ENCODE peak calls at places on chromosomes 13 and 19, in seven cellular contexts. K, Y, P, Q, H, B and R are unnamed samples.

GRCh38 chr13:110137677-110138008 is 169.3 kb downstream of the COL4A1 start:
- DNase-seq in K (peak; percentile 62), Y (no peak), P (no peak), Q (peak; percentile 72), H (no peak), B (no peak), R (peak; percentile 22)

GRCh38 chr19:54576411-54576976 is 2.9 kb downstream of the LILRA2 start:
- DNase-seq in K (no peak), Y (no peak), P (no peak), Q (no peak), H (no peak), B (no peak), R (no peak)

GRCh38 chr19:50818859-50819472 is 4.6 kb downstream of the KLK1 start:
- DNase-seq in K (no peak), Y (no peak), P (no peak), Q (peak; percentile 81), H (no peak), B (no peak), R (no peak)

GRCh38 chr19:3045885-3046603 is 16.3 kb downstream of the TLE5 start:
- DNase-seq in K (no peak), Y (no peak), P (no peak), Q (no peak), H (no peak), B (no peak), R (no peak)

GRCh38 chr13:84366484-84366883 is 484.2 kb upstream of the SLITRK1 start:
- DNase-seq in K (no peak), Y (peak; percentile 21), P (peak; percentile 18), Q (no peak), H (no peak), B (no peak), R (peak; percentile 64)

GRCh38 chr13:112885782-112886268 is 83.2 kb upstream of the MCF2L start:
- DNase-seq in K (no peak), Y (peak; percentile 89), P (peak; percentile 84), Q (peak; percentile 96), H (peak; percentile 81), B (peak; percentile 45), R (peak; percentile 77)

GRCh38 chr13:99014391-99014988 is 36.6 kb upstream of the DOCK9 start:
- DNase-seq in K (no peak), Y (no peak), P (no peak), Q (no peak), H (no peak), B (no peak), R (no peak)

GRCh38 chr19:12611361-12611699 is 610 bp downstream of the ZNF791 start:
- DNase-seq in K (peak; percentile 86), Y (peak; percentile 76), P (peak; percentile 69), Q (peak; percentile 79), H (peak; percentile 82), B (no peak), R (peak; percentile 74)

GRCh38 chr13:60019119-60019993 is 144.4 kb downstream of the DIAPH3 start:
- DNase-seq in K (peak; percentile 83), Y (peak; percentile 58), P (peak; percentile 40), Q (no peak), H (no peak), B (no peak), R (peak; percentile 11)

GRCh38 chr19:7748756-7749155 is 1.4 kb upstream of the CD209 start:
- DNase-seq in K (peak; percentile 27), Y (peak; percentile 15), P (peak; percentile 38), Q (peak; percentile 30), H (no peak), B (no peak), R (no peak)
- TF ChIP-seq CTCF in K (peak; percentile 46), Y (peak; percentile 7), P (no peak), Q (no peak), H (no peak), B (peak; percentile 63), R (peak; percentile 11)

DNA sequence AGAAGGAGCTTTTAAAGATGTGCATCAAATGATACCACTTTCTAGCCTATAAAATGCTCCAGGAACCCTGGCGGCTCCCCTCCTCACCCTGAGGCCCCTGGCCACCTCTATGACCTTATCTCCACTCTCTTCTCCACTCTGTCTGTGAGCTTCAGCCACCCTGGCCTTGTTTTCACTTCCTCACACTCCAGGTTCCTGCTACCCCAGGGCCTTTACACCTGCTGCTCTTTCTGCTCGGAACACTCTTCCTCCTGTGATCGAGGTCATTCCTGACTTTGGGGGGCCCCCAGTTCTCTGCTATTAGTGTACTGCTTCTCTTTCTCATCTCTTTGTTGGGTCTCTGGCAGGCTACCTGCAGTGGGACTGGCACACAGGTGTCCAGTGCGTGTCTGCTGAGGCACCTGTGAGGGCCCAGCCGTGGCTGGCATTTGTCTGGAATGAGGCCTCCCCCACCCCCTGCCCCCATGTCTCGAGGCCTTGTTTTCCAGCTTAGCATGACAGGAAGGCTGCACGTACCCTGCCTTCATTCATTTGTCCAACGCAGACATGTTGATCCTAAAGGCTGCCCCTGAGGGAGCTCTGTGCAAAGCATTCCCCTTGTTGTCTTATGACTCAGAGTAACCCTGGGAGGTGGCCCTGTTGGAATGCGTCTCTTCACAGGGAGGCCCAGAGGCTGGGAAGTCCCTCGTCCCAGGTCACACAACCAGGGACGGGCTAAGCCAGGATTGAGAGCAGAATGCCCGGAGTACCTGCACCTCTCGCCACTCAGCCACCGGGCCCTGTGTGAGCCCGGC is 2.3 kb downstream of the DDA1 start:
- DNase-seq in K (no peak), Y (peak; percentile 64), P (peak; percentile 91), Q (peak; percentile 45), H (no peak), B (no peak), R (peak; percentile 57)
- H3K4me3 ChIP-seq in K (no peak overlapping the region), Y (no peak overlapping the region), P (no peak overlapping the region), Q (no peak overlapping the region), H (no peak overlapping the region), B (peak overlapping the region; percentile 21), R (no peak overlapping the region)

GRCh38 chr19:48248081-48248833 is 7.5 kb downstream of the CARD8 start:
- DNase-seq in K (no peak), Y (no peak), P (no peak), Q (no peak), H (no peak), B (no peak), R (no peak)
- TF ChIP-seq CTCF in K (no peak), Y (no peak), P (no peak), Q (no peak), H (no peak), B (no peak), R (no peak)

GRCh38 chr13:50130686-50131051 is 115.4 kb downstream of the KCNRG start:
- DNase-seq in K (no peak), Y (peak; percentile 69), P (peak; percentile 82), Q (no peak), H (peak; percentile 75), B (no peak), R (peak; percentile 58)

GRCh38 chr13:50132937-50133276 is 117.7 kb downstream of the KCNRG start:
- DNase-seq in K (no peak), Y (no peak), P (no peak), Q (no peak), H (no peak), B (no peak), R (no peak)

GRCh38 chr13:50131998-50132936 is 117.0 kb downstream of the KCNRG start:
- DNase-seq in K (no peak), Y (no peak), P (no peak), Q (no peak), H (no peak), B (no peak), R (no peak)

GRCh38 chr13:50136678-50137077 is 121.4 kb downstream of the KCNRG start:
- DNase-seq in K (no peak), Y (no peak), P (no peak), Q (no peak), H (no peak), B (no peak), R (no peak)

GRCh38 chr13:50133277-50133953 is 118.2 kb downstream of the KCNRG start:
- DNase-seq in K (no peak), Y (no peak), P (no peak), Q (no peak), H (no peak), B (no peak), R (no peak)
- H3K4me3 ChIP-seq in K (no peak overlapping the region), Y (no peak overlapping the region), P (no peak overlapping the region), Q (no peak overlapping the region), H (no peak overlapping the region), B (no peak overlapping the region), R (no peak overlapping the region)

GRCh38 chr13:97125810-97126738 is 96.1 kb upstream of the MBNL2 start:
- DNase-seq in K (peak; percentile 66), Y (peak; percentile 49), P (peak; percentile 56), Q (no peak), H (no peak), B (peak; percentile 85), R (peak; percentile 71)
- TF ChIP-seq CTCF in K (no peak), Y (no peak), P (no peak), Q (no peak), H (no peak), B (no peak), R (peak; percentile 24)

GRCh38 chr13:80161219-80161618 is 179.7 kb downstream of the SPRY2 start:
- DNase-seq in K (no peak), Y (no peak), P (no peak), Q (no peak), H (no peak), B (no peak), R (no peak)
- H3K4me3 ChIP-seq in K (no peak overlapping the region), Y (no peak overlapping the region), P (no peak overlapping the region), Q (no peak overlapping the region), H (no peak overlapping the region), B (no peak overlapping the region), R (no peak overlapping the region)

GRCh38 chr19:14091086-14091884 is 734 bp upstream of the SAMD1 start:
- DNase-seq in K (peak; percentile 80), Y (peak; percentile 70), P (peak; percentile 64), Q (peak; percentile 45), H (peak; percentile 89), B (no peak), R (peak; percentile 60)
- TF ChIP-seq CTCF in K (peak; percentile 44), Y (peak; percentile 18), P (peak; percentile 15), Q (no peak), H (no peak), B (no peak), R (peak; percentile 25)